ENCODE peak calls at places on chromosome 1, in eight cellular contexts. S is type B pancreatic cell; E is heart right ventricle; H is stomach; N is tibial artery; Z is CD8-positive, alpha-beta T cell; I is dorsolateral prefrontal cortex; F is tibial nerve. Q is an unnamed sample.

GRCh38 chr1:96999191-96999590 is 277.6 kb downstream of the PTBP2 start:
- DNase-seq in S (no peak), E (no peak), H (no peak), N (no peak), Z (no peak), I (no peak), F (no peak), Q (no peak)

GRCh38 chr1:16348414-16349182 is 3.7 kb downstream of the FBXO42 start:
- DNase-seq in S (no peak), E (no peak), H (no peak), N (no peak), Z (no peak), I (no peak), F (no peak), Q (no peak)

GRCh38 chr1:226656601-226657277 is 82.3 kb downstream of the ITPKB start:
- DNase-seq in S (no peak), E (no peak), H (no peak), N (peak; percentile 53), Z (peak; percentile 75), I (peak; percentile 35), F (no peak), Q (no peak)

GRCh38 chr1:221418346-221418745 is 323.5 kb downstream of the DUSP10 start:
- DNase-seq in S (no peak), E (no peak), H (no peak), N (no peak), Z (no peak), I (no peak), F (no peak), Q (no peak)

GRCh38 chr1:1432951-1433803 is 2.3 kb upstream of the VWA1 start:
- DNase-seq in S (peak; percentile 77), E (peak; percentile 77), H (peak; percentile 93), N (peak; percentile 38), Z (no peak), I (peak; percentile 87), F (peak; percentile 47), Q (peak; percentile 74)

GRCh38 chr1:42240964-42241755 is 76.6 kb upstream of the GUCA2A start:
- DNase-seq in S (no peak), E (no peak), H (no peak), N (no peak), Z (no peak), I (no peak), F (no peak), Q (no peak)

GRCh38 chr1:212684076-212684475 is 15.6 kb downstream of the BATF3 start:
- DNase-seq in S (no peak), E (no peak), H (no peak), N (no peak), Z (no peak), I (no peak), F (no peak), Q (no peak)

GRCh38 chr1:153233448-153233847 is 16.1 kb downstream of the PRR9 start:
- DNase-seq in S (no peak), E (no peak), H (no peak), N (no peak), Z (no peak), I (no peak), F (no peak), Q (no peak)

GRCh38 chr1:1562556-1563195 is 12.0 kb downstream of the SSU72 start:
- DNase-seq in S (no peak), E (no peak), H (no peak), N (no peak), Z (no peak), I (no peak), F (no peak), Q (no peak)

GRCh38 chr1:184322253-184322652 is 64.6 kb upstream of the C1orf21 start:
- DNase-seq in S (no peak), E (no peak), H (no peak), N (no peak), Z (no peak), I (no peak), F (no peak), Q (no peak)

GRCh38 chr1:50346621-50347020 is 76.6 kb downstream of the DMRTA2 start:
- DNase-seq in S (no peak), E (no peak), H (no peak), N (no peak), Z (no peak), I (no peak), F (no peak), Q (no peak)

GRCh38 chr1:233138794-233139544 is 156.6 kb downstream of the PCNX2 start:
- DNase-seq in S (no peak), E (no peak), H (no peak), N (no peak), Z (no peak), I (no peak), F (no peak), Q (no peak)

GRCh38 chr1:184407816-184408510 is 21.1 kb downstream of the C1orf21 start:
- DNase-seq in S (no peak), E (no peak), H (no peak), N (no peak), Z (no peak), I (no peak), F (no peak), Q (no peak)

GRCh38 chr1:51850420-51851297 is 27.9 kb downstream of the NRDC start:
- DNase-seq in S (no peak), E (peak; percentile 10), H (no peak), N (no peak), Z (no peak), I (no peak), F (no peak), Q (no peak)

GRCh38 chr1:32876341-32877210 is 5.9 kb upstream of the FNDC5 start:
- DNase-seq in S (no peak), E (no peak), H (peak; percentile 71), N (no peak), Z (peak; percentile 67), I (no peak), F (no peak), Q (no peak)

GRCh38 chr1:167474191-167474641 is 44.1 kb downstream of the CD247 start:
- DNase-seq in S (no peak), E (no peak), H (no peak), N (no peak), Z (peak; percentile 58), I (no peak), F (no peak), Q (no peak)

GRCh38 chr1:171883844-171884243 is 42.5 kb downstream of the DNM3 start:
- DNase-seq in S (no peak), E (no peak), H (no peak), N (no peak), Z (no peak), I (no peak), F (no peak), Q (no peak)

GRCh38 chr1:184422490-184423233 is 35.8 kb downstream of the C1orf21 start:
- DNase-seq in S (no peak), E (no peak), H (no peak), N (no peak), Z (no peak), I (no peak), F (no peak), Q (no peak)

GRCh38 chr1:178362784-178363183 is 134.0 kb downstream of the CLEC20A start:
- DNase-seq in S (no peak), E (no peak), H (no peak), N (no peak), Z (no peak), I (no peak), F (no peak), Q (no peak)

GRCh38 chr1:34590211-34590623 is 164.6 kb upstream of the GJB5 start:
- DNase-seq in S (peak; percentile 77), E (no peak), H (no peak), N (no peak), Z (no peak), I (no peak), F (no peak), Q (peak; percentile 68)

GRCh38 chr1:21060523-21060922 is 116.2 kb downstream of the EIF4G3 start:
- DNase-seq in S (no peak), E (no peak), H (no peak), N (no peak), Z (no peak), I (no peak), F (no peak), Q (no peak)
- TF ChIP-seq CTCF in S (no peak), E (no peak), H (no peak), N (no peak), Z (no peak), I (no peak), F (no peak), Q (no peak)

DNA sequence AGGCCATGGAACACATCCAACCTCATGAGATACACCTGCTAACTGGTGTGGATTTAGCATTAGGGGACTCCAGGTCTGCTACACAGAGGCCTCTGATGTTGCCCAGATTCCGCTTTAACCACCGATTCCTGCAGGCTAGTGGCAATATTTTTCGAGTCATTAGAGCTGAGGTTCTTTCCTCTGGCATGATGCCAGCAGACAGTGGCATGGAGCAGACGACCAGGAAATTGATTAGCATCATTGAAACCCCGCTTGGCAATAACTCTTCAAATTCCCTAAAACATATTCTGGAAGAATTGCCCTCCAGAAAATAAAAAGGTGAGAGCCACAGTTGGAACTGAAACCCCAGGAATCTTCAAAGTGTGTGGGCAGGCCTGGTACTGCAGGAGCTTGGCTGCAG is 28.4 kb upstream of the ETV3 start:
- DNase-seq in S (no peak), E (no peak), H (no peak), N (no peak), Z (no peak), I (no peak), F (no peak), Q (no peak)
- TF ChIP-seq CTCF in S (peak; percentile 29), E (no peak), H (no peak), N (no peak), Z (no peak), I (no peak), F (no peak), Q (peak; percentile 23)

GRCh38 chr1:231583376-231583775 is 43.2 kb upstream of the DISC1 start:
- DNase-seq in S (no peak), E (no peak), H (no peak), N (no peak), Z (no peak), I (no peak), F (no peak), Q (no peak)

GRCh38 chr1:231580874-231581273 is 45.7 kb upstream of the DISC1 start:
- DNase-seq in S (no peak), E (no peak), H (no peak), N (no peak), Z (no peak), I (no peak), F (no peak), Q (no peak)

GRCh38 chr1:231581859-231582258 is 44.7 kb upstream of the DISC1 start:
- DNase-seq in S (no peak), E (no peak), H (no peak), N (no peak), Z (no peak), I (no peak), F (no peak), Q (no peak)

DNA sequence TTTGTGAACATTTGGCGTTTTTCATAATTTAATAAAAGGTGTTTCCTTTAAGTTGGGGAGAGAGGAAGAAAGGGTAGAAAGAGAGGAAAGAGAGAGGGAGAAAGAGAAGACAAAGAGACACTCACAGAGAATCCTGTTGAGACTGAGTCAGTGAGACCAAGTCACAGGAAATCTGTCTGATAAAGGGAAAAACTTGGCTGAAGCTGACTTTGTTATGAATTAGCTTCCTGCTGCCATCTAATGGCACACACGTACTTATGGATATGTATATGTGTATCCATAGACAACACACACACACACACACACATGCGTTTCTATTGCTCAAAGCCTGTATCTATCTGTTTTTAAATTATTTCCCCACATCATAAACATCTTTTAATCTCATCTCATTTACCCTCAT is 42.5 kb upstream of the DISC1 start:
- DNase-seq in S (no peak), E (no peak), H (no peak), N (no peak), Z (no peak), I (no peak), F (no peak), Q (no peak)
- TF ChIP-seq CTCF in S (peak; percentile 22), E (peak; percentile 41), H (no peak), N (no peak), Z (no peak), I (peak; percentile 11), F (no peak), Q (no peak)

GRCh38 chr1:40636777-40637176 is 28.7 kb downstream of the RIMS3 start:
- DNase-seq in S (no peak), E (no peak), H (no peak), N (no peak), Z (no peak), I (no peak), F (no peak), Q (no peak)
- TF ChIP-seq CTCF in S (no peak), E (no peak), H (no peak), N (no peak), Z (no peak), I (no peak), F (no peak), Q (no peak)

Q was measured in mesothelial cell of epicardium.